ENCODE peak calls at places on chromosomes 7 and 10, in five cellular contexts. G, S, Q, Z and V are unnamed samples.
A peak's percentile ranks its signal among the peaks of the same experiment; 100 is the strongest.

GRCh38 chr7:68542831-68543230 is 1055.4 kb upstream of the AUTS2 start:
- DNase-seq in G (no peak), S (no peak), Q (no peak), Z (no peak), V (no peak)

GRCh38 chr7:135170223-135170997 is at the start of gene CYREN:
- DNase-seq in G (peak; percentile 89), S (peak; percentile 96), Q (peak; percentile 94), Z (peak; percentile 95), V (peak; percentile 83)

GRCh38 chr7:86815556-86815955 is 171.8 kb downstream of the GRM3 start:
- DNase-seq in G (no peak), S (no peak), Q (no peak), Z (no peak), V (no peak)

GRCh38 chr10:132538031-132538789 is 623 bp downstream of the INPP5A start:
- DNase-seq in G (no peak), S (no peak), Q (peak; percentile 8), Z (no peak), V (no peak)

GRCh38 chr7:99196536-99197288 is 11.2 kb downstream of the KPNA7 start:
- DNase-seq in G (no peak), S (no peak), Q (peak; percentile 38), Z (no peak), V (no peak)

GRCh38 chr7:139767561-139767982 is 10.2 kb downstream of the HIPK2 start:
- DNase-seq in G (no peak), S (no peak), Q (peak; percentile 42), Z (no peak), V (no peak)

GRCh38 chr7:98051118-98051744 is 55.4 kb upstream of the LMTK2 start:
- DNase-seq in G (peak; percentile 62), S (peak; percentile 11), Q (no peak), Z (peak; percentile 42), V (no peak)

GRCh38 chr10:57247271-57247670 is 886.2 kb upstream of the ZWINT start:
- DNase-seq in G (no peak), S (no peak), Q (no peak), Z (no peak), V (no peak)

GRCh38 chr7:154789404-154789803 is 213.5 kb downstream of the PAXIP1 start:
- DNase-seq in G (no peak), S (no peak), Q (no peak), Z (no peak), V (no peak)
- TF ChIP-seq CTCF in G (no peak), S (peak; percentile 34), Q (no peak), Z (no peak), V (no peak)

GRCh38 chr7:82305347-82306005 is 138.1 kb downstream of the CACNA2D1 start:
- DNase-seq in G (no peak), S (no peak), Q (no peak), Z (no peak), V (no peak)
- TF ChIP-seq CTCF in G (no peak), S (no peak), Q (no peak), Z (no peak), V (no peak)

GRCh38 chr7:23072043-23072442 is 33.5 kb upstream of the KLHL7 start:
- DNase-seq in G (no peak), S (peak; percentile 33), Q (peak; percentile 44), Z (no peak), V (no peak)
- TF ChIP-seq CTCF in G (no peak), S (peak; percentile 38), Q (peak; percentile 34), Z (no peak), V (no peak)

GRCh38 chr7:158795272-158795671 is 34.0 kb downstream of the ESYT2 start:
- DNase-seq in G (no peak), S (no peak), Q (no peak), Z (no peak), V (no peak)

GRCh38 chr7:158791133-158791532 is 38.2 kb downstream of the ESYT2 start:
- DNase-seq in G (no peak), S (no peak), Q (no peak), Z (no peak), V (no peak)

GRCh38 chr7:158786898-158787297 is 42.4 kb downstream of the ESYT2 start:
- DNase-seq in G (no peak), S (no peak), Q (no peak), Z (no peak), V (no peak)

GRCh38 chr7:158784270-158784669 is 45.0 kb downstream of the ESYT2 start:
- DNase-seq in G (no peak), S (no peak), Q (no peak), Z (no peak), V (no peak)

DNA sequence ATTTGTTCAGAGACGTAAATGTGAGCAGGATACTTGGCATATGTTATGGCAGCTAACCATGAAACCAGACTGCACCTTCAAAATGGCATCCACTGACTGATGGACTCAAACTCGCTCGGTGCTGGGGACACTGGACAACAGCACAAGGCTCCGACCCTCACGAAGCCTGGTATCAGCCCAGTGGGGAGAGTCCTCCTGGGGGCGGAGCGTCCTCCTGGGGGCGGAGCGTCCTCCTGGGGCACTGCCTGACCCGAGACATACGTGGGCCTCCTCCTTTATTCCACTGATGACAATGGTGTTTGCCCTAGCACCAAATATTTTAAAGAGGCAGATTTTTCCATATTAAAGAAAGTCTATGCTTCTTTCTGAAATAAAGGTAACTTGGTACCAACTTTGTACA is 39.5 kb downstream of the ESYT2 start:
- DNase-seq in G (no peak), S (no peak), Q (no peak), Z (no peak), V (no peak)
- TF ChIP-seq CTCF in G (no peak), S (no peak), Q (no peak), Z (no peak), V (no peak)

GRCh38 chr10:113283189-113283588 is 269.7 kb upstream of the HABP2 start:
- DNase-seq in G (no peak), S (no peak), Q (no peak), Z (no peak), V (no peak)
- TF ChIP-seq CTCF in G (no peak), S (peak; percentile 13), Q (no peak), Z (no peak), V (no peak)

GRCh38 chr7:21828846-21829245 is 116.9 kb downstream of the CDCA7L start:
- DNase-seq in G (no peak), S (no peak), Q (no peak), Z (no peak), V (no peak)
- TF ChIP-seq CTCF in G (no peak), S (no peak), Q (no peak), Z (no peak), V (no peak)

GRCh38 chr7:158706710-158707590 is 2.3 kb upstream of the NCAPG2 start:
- DNase-seq in G (no peak), S (no peak), Q (no peak), Z (no peak), V (no peak)

GRCh38 chr7:158705234-158705890 is 758 bp upstream of the NCAPG2 start:
- DNase-seq in G (no peak), S (no peak), Q (no peak), Z (no peak), V (no peak)

GRCh38 chr7:158706273-158706704 is 1.7 kb upstream of the NCAPG2 start:
- DNase-seq in G (no peak), S (no peak), Q (peak; percentile 66), Z (no peak), V (no peak)

GRCh38 chr7:158702944-158703343 is 1.7 kb downstream of the NCAPG2 start:
- DNase-seq in G (no peak), S (no peak), Q (no peak), Z (no peak), V (no peak)

DNA sequence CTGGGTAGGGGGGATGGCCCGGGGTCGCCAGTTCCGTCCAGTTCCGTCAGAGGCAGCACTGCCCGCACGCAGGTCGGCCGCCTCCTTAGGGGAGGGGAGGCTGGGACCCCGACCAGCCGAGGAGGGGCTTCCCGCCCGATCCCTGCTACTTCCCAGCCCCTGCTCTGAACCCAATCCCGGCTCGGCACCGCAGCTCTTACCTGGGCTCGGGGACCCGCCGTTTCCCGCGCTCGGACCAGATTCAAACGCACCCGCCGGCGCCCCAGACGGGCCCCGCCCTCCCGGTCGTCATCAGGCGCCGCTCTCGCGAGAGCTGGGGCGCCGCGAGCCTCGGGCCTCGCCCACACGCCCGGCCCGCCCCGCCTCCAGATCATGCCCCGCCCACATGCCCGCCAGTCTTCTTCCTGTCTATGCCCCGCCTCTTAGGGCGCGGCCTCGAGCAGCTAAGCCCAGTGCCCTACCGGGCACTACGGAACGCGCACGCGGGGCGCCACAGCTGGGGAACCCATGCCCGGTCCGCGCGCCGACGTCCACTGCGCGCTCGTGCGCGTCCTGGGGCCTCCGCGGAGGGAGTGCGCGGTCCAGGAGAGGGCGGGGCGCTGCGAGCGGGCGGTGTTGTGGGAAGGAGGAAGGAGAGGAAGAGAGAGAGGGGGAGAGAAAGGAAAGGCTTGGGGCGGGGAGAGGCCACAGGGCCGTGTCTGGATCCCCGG is at the start of gene NCAPG2:
- DNase-seq in G (peak; percentile 98), S (peak; percentile 99), Q (peak; percentile 98), Z (peak; percentile 100), V (peak; percentile 98)
- TF ChIP-seq CTCF in G (peak; percentile 16), S (no peak), Q (no peak), Z (no peak), V (no peak)

DNA sequence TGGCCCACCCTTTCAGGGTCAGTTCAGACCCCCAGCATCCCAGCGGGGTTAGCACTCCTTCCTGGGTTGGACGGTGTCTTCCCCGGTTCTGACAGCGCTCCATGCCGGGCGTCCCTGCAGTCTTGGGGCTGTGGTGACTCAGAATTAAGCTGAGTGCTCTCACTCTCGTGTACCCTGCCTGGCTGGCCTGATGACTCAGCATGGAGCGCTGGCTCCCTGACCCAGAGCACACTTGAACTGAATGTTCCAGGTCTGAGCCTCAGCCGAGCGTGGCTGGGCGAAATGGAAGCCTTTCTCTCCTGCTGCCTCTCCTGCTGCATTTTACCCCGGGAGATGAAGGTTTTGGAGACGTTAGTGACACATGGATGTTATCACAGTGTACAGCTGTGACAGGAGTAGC is 7.1 kb downstream of the BAG3 start:
- DNase-seq in G (no peak), S (peak; percentile 62), Q (peak; percentile 89), Z (peak; percentile 40), V (no peak)
- TF ChIP-seq CTCF in G (no peak), S (no peak), Q (no peak), Z (no peak), V (no peak)